ENCODE peak calls at places on chromosomes 16 and 17, in nine cellular contexts. G is hepatocyte; P is brain microvascular endothelial cell; Y is transverse colon; Q is spleen; O is stimulated activated CD8-positive, alpha-beta memory T cell treated with anti-CD3 and anti-CD28 coated beads, Interleukin-7, amount 100 ng/mL, for 1 hour; A is cerebellar cortex; D is AG08395; B is lung. L is an unnamed sample.
A peak's percentile ranks its signal among the peaks of the same experiment; 100 is the strongest.

GRCh38 chr17:50955667-50956120 is 89.5 kb upstream of the TOB1 start:
- DNase-seq in G (no peak), P (no peak), Y (no peak), Q (no peak), O (no peak), A (no peak), D (no peak), B (peak; percentile 16), L (no peak)

GRCh38 chr16:10959161-10959560 is 14.8 kb downstream of the CLEC16A start:
- DNase-seq in G (no peak), P (no peak), Y (no peak), Q (no peak), O (no peak), A (no peak), D (no peak), B (no peak), L (no peak)

GRCh38 chr17:7046127-7046724 is 2.3 kb upstream of the SLC16A11 start:
- DNase-seq in G (peak; percentile 91), P (no peak), Y (peak; percentile 95), Q (peak; percentile 83), O (no peak), A (peak; percentile 83), D (no peak), B (peak; percentile 91), L (peak; percentile 95)

GRCh38 chr17:59353936-59354755 is 22.7 kb downstream of the YPEL2 start:
- DNase-seq in G (no peak), P (no peak), Y (no peak), Q (no peak), O (no peak), A (no peak), D (no peak), B (no peak), L (no peak)

GRCh38 chr16:55572439-55572838 is 6.0 kb downstream of the CAPNS2 start:
- DNase-seq in G (no peak), P (no peak), Y (no peak), Q (no peak), O (no peak), A (no peak), D (no peak), B (no peak), L (no peak)

GRCh38 chr16:81774348-81774747 is 4.7 kb upstream of the PLCG2 start:
- DNase-seq in G (no peak), P (no peak), Y (no peak), Q (peak; percentile 81), O (no peak), A (no peak), D (no peak), B (no peak), L (no peak)

GRCh38 chr16:1137604-1138003 is 15.3 kb upstream of the CACNA1H start:
- DNase-seq in G (no peak), P (peak; percentile 25), Y (no peak), Q (no peak), O (no peak), A (no peak), D (no peak), B (no peak), L (no peak)

GRCh38 chr16:2779978-2780898 is 3.2 kb upstream of the ELOB start:
- DNase-seq in G (no peak), P (no peak), Y (peak; percentile 6), Q (peak; percentile 45), O (no peak), A (peak; percentile 27), D (no peak), B (no peak), L (no peak)

GRCh38 chr16:61654962-61655361 is 381.3 kb downstream of the CDH8 start:
- DNase-seq in G (no peak), P (no peak), Y (no peak), Q (no peak), O (no peak), A (no peak), D (no peak), B (no peak), L (no peak)

GRCh38 chr17:78875738-78876597 is 27.0 kb downstream of the CEP295NL start:
- DNase-seq in G (no peak), P (no peak), Y (no peak), Q (no peak), O (no peak), A (no peak), D (no peak), B (no peak), L (no peak)

GRCh38 chr16:23505942-23506605 is 4.2 kb downstream of the GGA2 start:
- DNase-seq in G (no peak), P (peak; percentile 20), Y (no peak), Q (no peak), O (no peak), A (peak; percentile 23), D (no peak), B (no peak), L (no peak)

GRCh38 chr17:72244494-72244893 is 123.7 kb downstream of the SOX9 start:
- DNase-seq in G (no peak), P (peak; percentile 11), Y (no peak), Q (no peak), O (no peak), A (no peak), D (no peak), B (no peak), L (no peak)

GRCh38 chr17:9696279-9697044 is 51.1 kb downstream of the USP43 start:
- DNase-seq in G (no peak), P (no peak), Y (no peak), Q (no peak), O (no peak), A (no peak), D (no peak), B (no peak), L (no peak)

GRCh38 chr17:47742319-47743181 is 9.5 kb downstream of the TBX21 start:
- DNase-seq in G (peak; percentile 32), P (no peak), Y (no peak), Q (peak; percentile 81), O (no peak), A (peak; percentile 18), D (no peak), B (peak; percentile 4), L (no peak)

GRCh38 chr16:72989203-72989991 is 58.5 kb downstream of the ZFHX3 start:
- DNase-seq in G (no peak), P (peak; percentile 87), Y (no peak), Q (no peak), O (no peak), A (no peak), D (peak; percentile 76), B (no peak), L (no peak)

GRCh38 chr17:63035271-63035670 is 69.2 kb downstream of the TANC2 start:
- DNase-seq in G (no peak), P (peak; percentile 63), Y (no peak), Q (no peak), O (no peak), A (no peak), D (peak; percentile 4), B (no peak), L (no peak)

GRCh38 chr16:50502616-50503000 is 45.6 kb upstream of the NKD1 start:
- DNase-seq in G (no peak), P (no peak), Y (no peak), Q (no peak), O (no peak), A (no peak), D (no peak), B (no peak), L (no peak)

GRCh38 chr17:32174889-32175288 is 32.6 kb downstream of the RHOT1 start:
- DNase-seq in G (no peak), P (no peak), Y (no peak), Q (no peak), O (no peak), A (no peak), D (no peak), B (no peak), L (no peak)

GRCh38 chr17:7213895-7214299 is 5.7 kb downstream of the DLG4 start:
- DNase-seq in G (peak; percentile 92), P (peak; percentile 70), Y (peak; percentile 79), Q (no peak), O (no peak), A (peak; percentile 88), D (peak; percentile 60), B (no peak), L (no peak)

GRCh38 chr17:11144358-11145233 is 96.4 kb upstream of the SHISA6 start:
- DNase-seq in G (peak; percentile 78), P (no peak), Y (peak; percentile 67), Q (no peak), O (no peak), A (peak; percentile 2), D (peak; percentile 57), B (peak; percentile 33), L (peak; percentile 63)

GRCh38 chr17:51165680-51166197 is 472 bp upstream of the NME2 start:
- DNase-seq in G (peak; percentile 51), P (no peak), Y (peak; percentile 43), Q (no peak), O (no peak), A (peak; percentile 59), D (peak; percentile 15), B (no peak), L (no peak)

GRCh38 chr17:2222901-2223616 is 80.5 kb downstream of the SMG6 start:
- DNase-seq in G (peak; percentile 62), P (no peak), Y (peak; percentile 57), Q (no peak), O (peak; percentile 51), A (peak; percentile 65), D (peak; percentile 37), B (peak; percentile 35), L (peak; percentile 44)

GRCh38 chr17:44247346-44248219 is 20.4 kb downstream of the SLC4A1 start:
- DNase-seq in G (no peak), P (no peak), Y (no peak), Q (no peak), O (no peak), A (no peak), D (no peak), B (no peak), L (no peak)

GRCh38 chr17:49901460-49902331 is 53.8 kb upstream of the TAC4 start:
- DNase-seq in G (peak; percentile 68), P (no peak), Y (no peak), Q (no peak), O (no peak), A (peak; percentile 23), D (no peak), B (peak; percentile 49), L (no peak)

GRCh38 chr16:6827272-6827671 is 505.4 kb upstream of the RBFOX1 start:
- DNase-seq in G (no peak), P (no peak), Y (peak; percentile 6), Q (no peak), O (no peak), A (no peak), D (no peak), B (no peak), L (no peak)

GRCh38 chr16:85884808-85885463 is 14.0 kb upstream of the IRF8 start:
- DNase-seq in G (no peak), P (no peak), Y (no peak), Q (no peak), O (no peak), A (no peak), D (no peak), B (no peak), L (no peak)

GRCh38 chr17:57956311-57957119 is 1.3 kb upstream of the CUEDC1 start:
- DNase-seq in G (no peak), P (no peak), Y (no peak), Q (peak; percentile 71), O (peak; percentile 24), A (peak; percentile 50), D (no peak), B (no peak), L (peak; percentile 21)

GRCh38 chr16:30876867-30877266 is 17.0 kb downstream of the BCL7C start:
- DNase-seq in G (no peak), P (no peak), Y (no peak), Q (no peak), O (no peak), A (peak; percentile 24), D (no peak), B (no peak), L (no peak)

GRCh38 chr17:81150379-81151038 is 14.8 kb upstream of the PVALEF start:
- DNase-seq in G (no peak), P (no peak), Y (peak; percentile 27), Q (peak; percentile 93), O (no peak), A (no peak), D (no peak), B (peak; percentile 54), L (no peak)

GRCh38 chr16:65463652-65464260 is 341.9 kb upstream of the CDH11 start:
- DNase-seq in G (no peak), P (no peak), Y (no peak), Q (no peak), O (no peak), A (no peak), D (no peak), B (no peak), L (no peak)

GRCh38 chr16:73949574-73950348 is 346.9 kb upstream of the PSMD7 start:
- DNase-seq in G (peak; percentile 77), P (peak; percentile 73), Y (no peak), Q (no peak), O (no peak), A (no peak), D (peak; percentile 81), B (no peak), L (no peak)